ENCODE peak calls at places on chromosomes 3 and 15, in seven cellular contexts. T is A549, Y is heart right ventricle, S is GM23338, U is OCI-LY7, B is cardiac muscle cell, P is HCT116. A is an unnamed sample.
A peak's percentile ranks its signal among the peaks of the same experiment; 100 is the strongest.

GRCh38 chr15:22884344-22884743 is 45.9 kb downstream of the NIPA2 start:
- DNase-seq in T (no peak), Y (no peak), S (peak; percentile 32), U (peak; percentile 43), B (no peak), P (no peak), A (no peak)

GRCh38 chr15:31357148-31357547 is 30.5 kb downstream of the KLF13 start:
- DNase-seq in T (no peak), Y (no peak), S (no peak), U (peak; percentile 44), B (no peak), P (no peak), A (no peak)

GRCh38 chr3:108493862-108494261 is 16.5 kb downstream of the MYH15 start:
- DNase-seq in T (peak; percentile 18), Y (peak; percentile 12), S (peak; percentile 32), U (no peak), B (no peak), P (peak; percentile 19), A (no peak)

GRCh38 chr3:147507638-147508286 is 98.6 kb downstream of the ZIC1 start:
- DNase-seq in T (no peak), Y (no peak), S (no peak), U (no peak), B (peak; percentile 59), P (no peak), A (no peak)

GRCh38 chr3:25663324-25664065 is 1.2 kb downstream of the TOP2B start:
- DNase-seq in T (peak; percentile 22), Y (no peak), S (peak; percentile 63), U (peak; percentile 71), B (peak; percentile 22), P (peak; percentile 8), A (no peak)

GRCh38 chr15:96764501-96764900 is 434.0 kb downstream of the NR2F2 start:
- DNase-seq in T (no peak), Y (no peak), S (no peak), U (no peak), B (no peak), P (no peak), A (no peak)

GRCh38 chr15:66835558-66835878 is 133.5 kb downstream of the SMAD6 start:
- DNase-seq in T (no peak), Y (no peak), S (no peak), U (peak; percentile 70), B (peak; percentile 31), P (no peak), A (no peak)

GRCh38 chr15:85024509-85025336 is 43.1 kb downstream of the PDE8A start:
- DNase-seq in T (peak; percentile 51), Y (no peak), S (no peak), U (no peak), B (peak; percentile 64), P (no peak), A (peak; percentile 71)

GRCh38 chr3:65627102-65627501 is 411.6 kb downstream of the MAGI1 start:
- DNase-seq in T (no peak), Y (no peak), S (no peak), U (no peak), B (no peak), P (no peak), A (no peak)

GRCh38 chr15:39171944-39172368 is 408.9 kb upstream of the THBS1 start:
- DNase-seq in T (peak; percentile 74), Y (no peak), S (peak; percentile 94), U (no peak), B (peak; percentile 97), P (peak; percentile 82), A (peak; percentile 97)

GRCh38 chr3:195005759-195006555 is 265.0 kb downstream of the XXYLT1 start:
- DNase-seq in T (no peak), Y (no peak), S (no peak), U (no peak), B (no peak), P (no peak), A (no peak)

GRCh38 chr3:119507404-119507803 is 9.1 kb downstream of the TIMMDC1 start:
- DNase-seq in T (no peak), Y (no peak), S (no peak), U (no peak), B (no peak), P (no peak), A (no peak)

GRCh38 chr3:108090066-108090700 is 648 bp downstream of the CD47 start:
- DNase-seq in T (no peak), Y (no peak), S (peak; percentile 75), U (peak; percentile 54), B (peak; percentile 55), P (no peak), A (no peak)

GRCh38 chr3:182182531-182182968 is 470.8 kb downstream of the SOX2 start:
- DNase-seq in T (no peak), Y (no peak), S (no peak), U (no peak), B (no peak), P (peak; percentile 22), A (peak; percentile 32)

GRCh38 chr3:170603770-170604510 is 18.1 kb upstream of the SLC7A14 start:
- DNase-seq in T (no peak), Y (no peak), S (no peak), U (no peak), B (peak; percentile 45), P (no peak), A (peak; percentile 5)

GRCh38 chr3:132749786-132750185 is 27.6 kb upstream of the NPHP3 start:
- DNase-seq in T (no peak), Y (no peak), S (no peak), U (no peak), B (peak; percentile 41), P (no peak), A (no peak)

GRCh38 chr3:10495003-10495402 is 10.4 kb downstream of the ATP2B2 start:
- DNase-seq in T (peak; percentile 56), Y (no peak), S (peak; percentile 27), U (no peak), B (peak; percentile 35), P (peak; percentile 58), A (no peak)

DNA sequence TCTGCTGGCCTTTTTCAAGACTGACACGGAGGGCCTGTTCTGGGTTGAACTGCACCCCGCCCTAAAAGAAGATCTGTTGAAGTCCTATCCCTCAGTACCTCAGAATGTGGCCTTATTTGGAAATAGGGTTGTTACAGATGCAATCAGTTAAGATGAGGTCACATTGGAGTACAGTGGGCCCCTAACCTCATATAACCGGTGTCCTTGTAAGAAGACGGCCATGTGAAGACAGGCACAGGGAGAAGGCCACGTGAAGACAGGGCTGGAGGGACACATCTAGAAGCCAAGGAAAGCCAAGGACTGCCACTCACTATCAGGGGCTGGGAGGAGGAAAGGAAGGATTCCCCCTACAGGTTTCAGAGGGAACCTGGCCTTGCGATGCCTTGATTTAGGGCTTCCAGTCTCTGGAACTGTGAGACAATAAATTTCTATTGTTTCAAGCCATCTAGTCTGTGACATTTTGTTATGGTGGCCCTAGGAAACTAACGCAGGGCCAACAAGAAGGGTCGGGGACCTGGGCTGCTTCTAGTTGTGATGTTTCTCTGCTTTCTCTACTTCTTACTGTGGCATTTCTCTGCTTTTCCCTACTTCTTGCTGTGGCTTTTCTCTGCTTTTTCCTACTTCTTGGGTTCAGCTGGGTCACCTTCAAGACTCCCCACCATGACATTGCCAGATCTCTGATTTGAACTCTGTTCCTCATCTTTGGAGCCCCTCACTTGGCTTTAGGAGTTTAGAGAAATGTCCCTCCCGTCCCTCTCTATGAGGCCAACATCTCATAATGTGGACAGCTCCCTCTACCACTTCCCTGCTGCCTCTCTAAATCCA is 4.8 kb upstream of the CCDC174 start:
- DNase-seq in T (no peak), Y (no peak), S (peak; percentile 68), U (no peak), B (no peak), P (no peak), A (no peak)
- TF ChIP-seq CTCF in T (no peak), Y (no peak), S (peak; percentile 42), U (no peak), B (peak; percentile 7), P (peak; percentile 17), A (peak; percentile 11)

DNA sequence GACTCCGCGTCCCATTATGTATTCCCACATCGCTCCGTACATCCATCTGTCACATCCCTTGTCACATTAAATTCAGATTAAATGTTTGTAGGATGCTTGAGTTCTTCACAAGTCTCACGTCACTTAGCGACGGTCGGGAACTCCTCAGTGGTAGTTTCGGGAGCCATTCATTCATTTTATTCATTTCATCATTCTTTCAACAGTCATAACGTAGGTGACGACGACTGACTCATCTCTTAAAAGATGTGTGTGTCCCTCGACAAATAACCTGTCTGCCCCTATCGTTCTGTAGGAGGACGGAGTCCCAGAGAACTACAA is 272 bp upstream of the SRPRB start:
- DNase-seq in T (no peak), Y (no peak), S (no peak), U (no peak), B (no peak), P (no peak), A (no peak)
- H3K4me3 ChIP-seq in T (peak overlapping the region; percentile 80), Y (peak overlapping the region; percentile 91), S (peak overlapping the region; percentile 86), U (peak overlapping the region; percentile 87), B (peak overlapping the region; percentile 96), P (peak overlapping the region; percentile 89), A (peak overlapping the region; percentile 92)

GRCh38 chr15:48965972-48966371 is 2.3 kb upstream of the SHC4 start:
- DNase-seq in T (peak; percentile 9), Y (no peak), S (no peak), U (peak; percentile 18), B (peak; percentile 79), P (peak; percentile 23), A (no peak)
- TF ChIP-seq CTCF in T (peak; percentile 27), Y (no peak), S (peak; percentile 20), U (no peak), B (peak; percentile 15), P (peak; percentile 40), A (no peak)

GRCh38 chr15:67836477-67836876 is 3.4 kb downstream of the RNU6-1 start:
- DNase-seq in T (peak; percentile 89), Y (no peak), S (peak; percentile 85), U (peak; percentile 73), B (peak; percentile 60), P (no peak), A (no peak)

GRCh38 chr15:67835349-67836133 is 4.3 kb downstream of the RNU6-1 start:
- DNase-seq in T (no peak), Y (no peak), S (peak; percentile 78), U (no peak), B (no peak), P (no peak), A (no peak)

GRCh38 chr15:67838789-67839332 is 984 bp downstream of the RNU6-1 start:
- DNase-seq in T (no peak), Y (peak; percentile 67), S (peak; percentile 93), U (no peak), B (peak; percentile 69), P (no peak), A (no peak)

GRCh38 chr15:67836134-67836455 is 3.8 kb downstream of the RNU6-1 start:
- DNase-seq in T (no peak), Y (no peak), S (peak; percentile 67), U (no peak), B (no peak), P (no peak), A (no peak)

GRCh38 chr15:67836955-67837354 is 2.9 kb downstream of the RNU6-1 start:
- DNase-seq in T (no peak), Y (no peak), S (no peak), U (no peak), B (no peak), P (no peak), A (no peak)
- H3K4me3 ChIP-seq in T (no peak overlapping the region), Y (no peak overlapping the region), S (no peak overlapping the region), U (no peak overlapping the region), B (no peak overlapping the region), P (no peak overlapping the region), A (no peak overlapping the region)